ENCODE peak calls at places on chromosomes 12 and 14, in five cellular contexts. One of them, this sample, is unnamed.

GRCh38 chr12:79020106-79020505 is 155.5 kb downstream of the SYT1 start:
- DNase-seq in fibroblast of lung: peak
- DNase-seq in kidney glomerular epithelial cell: no peak
- DNase-seq in EL: peak
- DNase-seq in GM12865: no peak
- DNase-seq in this sample: no peak

GRCh38 chr14:101289230-101289690 is 272.0 kb upstream of the DIO3 start:
- DNase-seq in fibroblast of lung: no peak
- DNase-seq in GM12865: no peak
- DNase-seq in kidney glomerular epithelial cell: no peak
- DNase-seq in EL: no peak
- DNase-seq in this sample: no peak

GRCh38 chr12:107668320-107668719 is 17.3 kb upstream of the PWP1 start:
- DNase-seq in GM12865: no peak
- DNase-seq in kidney glomerular epithelial cell: no peak
- DNase-seq in EL: no peak
- DNase-seq in fibroblast of lung: peak
- DNase-seq in this sample: no peak

GRCh38 chr12:55930771-55931316 is at the start of gene DGKA:
- DNase-seq in EL: peak
- DNase-seq in fibroblast of lung: peak
- DNase-seq in GM12865: peak
- DNase-seq in kidney glomerular epithelial cell: peak
- DNase-seq in this sample: peak

GRCh38 chr12:63150255-63151060 is 543 bp downstream of the AVPR1A start:
- DNase-seq in kidney glomerular epithelial cell: no peak
- DNase-seq in fibroblast of lung: no peak
- DNase-seq in GM12865: no peak
- DNase-seq in EL: peak
- DNase-seq in this sample: no peak

GRCh38 chr14:103164006-103164405 is 40.7 kb downstream of the TNFAIP2 start:
- DNase-seq in GM12865: no peak
- DNase-seq in EL: no peak
- DNase-seq in kidney glomerular epithelial cell: no peak
- DNase-seq in fibroblast of lung: no peak
- DNase-seq in this sample: no peak

GRCh38 chr12:50188280-50188781 is 21.2 kb upstream of the CERS5 start:
- DNase-seq in EL: peak
- DNase-seq in fibroblast of lung: peak
- DNase-seq in GM12865: no peak
- DNase-seq in kidney glomerular epithelial cell: no peak
- DNase-seq in this sample: peak

GRCh38 chr12:67276469-67276868 is 7.3 kb downstream of the CAND1 start:
- DNase-seq in GM12865: no peak
- DNase-seq in kidney glomerular epithelial cell: no peak
- DNase-seq in EL: peak
- DNase-seq in fibroblast of lung: peak
- DNase-seq in this sample: peak

GRCh38 chr12:101859664-101860607 is 17.4 kb upstream of the DRAM1 start:
- DNase-seq in GM12865: peak
- DNase-seq in EL: peak
- DNase-seq in kidney glomerular epithelial cell: no peak
- DNase-seq in fibroblast of lung: peak
- DNase-seq in this sample: peak

This sample was measured in EH.